ENCODE peak calls at places on chromosome 2, in seven cellular contexts. V, T, K, J, Z, G and L are unnamed samples.

GRCh38 chr2:88919087-88919738 is 227.7 kb downstream of the RPIA start:
- DNase-seq in G (no peak), Z (peak), V (no peak), J (no peak), T (peak), K (no peak), L (no peak)

GRCh38 chr2:65227035-65227470 is 578 bp upstream of the ACTR2 start:
- DNase-seq in T (peak), J (peak), Z (no peak), G (no peak), K (no peak), V (no peak), L (no peak)

GRCh38 chr2:25098056-25098455 is 56.2 kb downstream of the EFR3B start:
- DNase-seq in T (no peak), J (no peak), Z (no peak), K (no peak), V (no peak), G (no peak), L (no peak)

GRCh38 chr2:194346189-194346588 is 1310.8 kb upstream of the SLC39A10 start:
- DNase-seq in V (no peak), T (no peak), Z (no peak), G (no peak), K (no peak), J (no peak), L (no peak)

GRCh38 chr2:239014458-239014857 is 166.6 kb downstream of the TWIST2 start:
- DNase-seq in Z (no peak), J (no peak), K (no peak), V (no peak), G (no peak), T (no peak), L (peak)

GRCh38 chr2:109690822-109691541 is 76.8 kb downstream of the SOWAHC start:
- DNase-seq in J (no peak), T (no peak), V (no peak), G (no peak), K (no peak), Z (no peak), L (no peak)

GRCh38 chr2:105545731-105546622 is 147.1 kb upstream of the FHL2 start:
- DNase-seq in V (peak), Z (peak), K (no peak), J (peak), G (peak), T (peak), L (no peak)

GRCh38 chr2:34627003-34627402 is 1027.9 kb upstream of the FAM98A start:
- DNase-seq in K (no peak), G (no peak), Z (no peak), J (no peak), T (no peak), V (no peak), L (no peak)

GRCh38 chr2:163906410-163906809 is 170.6 kb upstream of the FIGN start:
- DNase-seq in V (no peak), G (no peak), K (no peak), T (no peak), J (no peak), Z (no peak), L (no peak)

GRCh38 chr2:207073791-207074678 is 91.7 kb downstream of the KLF7 start:
- DNase-seq in K (no peak), V (peak), T (peak), J (no peak), Z (no peak), G (no peak), L (no peak)

GRCh38 chr2:179953359-179953758 is 53.7 kb downstream of the CWC22 start:
- DNase-seq in G (no peak), T (no peak), K (no peak), Z (no peak), J (no peak), V (no peak), L (no peak)

GRCh38 chr2:177147093-177147694 is 65.4 kb upstream of the HNRNPA3 start:
- DNase-seq in J (peak), T (peak), V (no peak), G (no peak), K (no peak), Z (no peak), L (no peak)

GRCh38 chr2:230899287-230899686 is 25.8 kb downstream of the GPR55 start:
- DNase-seq in V (peak), Z (no peak), G (no peak), J (peak), T (no peak), K (no peak), L (no peak)

GRCh38 chr2:159600752-159601151 is 15.6 kb downstream of the BAZ2B start:
- DNase-seq in J (no peak), G (no peak), V (no peak), K (no peak), Z (peak), T (peak), L (no peak)

GRCh38 chr2:150467641-150467963 is 19.9 kb downstream of the RND3 start:
- DNase-seq in V (no peak), Z (no peak), G (no peak), K (no peak), J (no peak), T (no peak), L (no peak)

GRCh38 chr2:127415593-127416485 is 2.4 kb upstream of the PROC start:
- DNase-seq in Z (no peak), V (peak), J (peak), G (no peak), T (no peak), K (peak), L (no peak)

GRCh38 chr2:26585966-26586365 is 55.2 kb downstream of the CIB4 start:
- DNase-seq in J (no peak), G (no peak), T (no peak), V (no peak), K (no peak), Z (no peak), L (no peak)

GRCh38 chr2:152598975-152599724 is 118.1 kb downstream of the PRPF40A start:
- DNase-seq in K (no peak), V (no peak), Z (peak), G (no peak), J (no peak), T (peak), L (no peak)

GRCh38 chr2:152600051-152600657 is 117.1 kb downstream of the PRPF40A start:
- DNase-seq in K (no peak), T (no peak), V (no peak), Z (no peak), G (no peak), J (no peak), L (no peak)

GRCh38 chr2:152588911-152589310 is 128.3 kb downstream of the PRPF40A start:
- DNase-seq in K (no peak), J (no peak), T (no peak), V (no peak), Z (no peak), G (no peak), L (no peak)

GRCh38 chr2:152594792-152595191 is 122.5 kb downstream of the PRPF40A start:
- DNase-seq in J (no peak), V (no peak), Z (no peak), T (peak), G (no peak), K (no peak), L (no peak)

DNA sequence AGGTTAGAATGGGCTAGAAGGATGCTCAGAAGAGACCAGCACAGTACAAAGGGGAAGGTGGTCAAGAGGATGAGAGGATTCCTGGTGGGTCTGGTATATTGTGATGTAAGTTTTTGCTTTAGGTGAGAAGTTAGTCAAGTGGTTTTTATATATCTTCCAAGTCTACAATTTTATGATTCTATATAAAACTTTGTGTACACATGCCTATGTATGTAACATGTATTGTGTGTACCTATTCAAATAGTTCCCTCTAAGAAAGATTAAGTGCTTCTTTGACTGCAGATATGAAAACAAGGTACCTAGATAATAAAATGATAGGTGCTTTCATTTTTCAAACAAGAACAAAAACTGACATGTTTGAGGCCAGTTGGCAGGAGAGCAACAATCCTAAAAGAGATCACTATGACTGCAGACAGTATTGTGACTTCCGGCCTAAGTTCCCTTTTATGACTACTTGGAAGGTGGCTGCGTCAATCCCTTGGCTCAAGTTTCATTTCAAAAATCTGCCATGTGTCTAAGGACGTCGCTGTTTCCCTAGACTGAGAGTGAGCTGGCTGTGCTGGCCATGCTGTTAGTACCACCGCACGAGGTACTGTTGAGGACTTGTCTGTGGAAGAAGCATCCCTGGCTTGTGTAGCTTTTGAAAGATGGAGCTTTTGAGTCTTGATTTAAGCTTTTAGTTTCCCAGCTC is 123.1 kb downstream of the PRPF40A start:
- DNase-seq in Z (no peak), T (peak), G (no peak), K (peak), J (no peak), V (no peak), L (no peak)
- TF ChIP-seq CTCF in Z (no peak), T (no peak), G (no peak), K (peak), J (no peak), V (no peak), L (no peak)

DNA sequence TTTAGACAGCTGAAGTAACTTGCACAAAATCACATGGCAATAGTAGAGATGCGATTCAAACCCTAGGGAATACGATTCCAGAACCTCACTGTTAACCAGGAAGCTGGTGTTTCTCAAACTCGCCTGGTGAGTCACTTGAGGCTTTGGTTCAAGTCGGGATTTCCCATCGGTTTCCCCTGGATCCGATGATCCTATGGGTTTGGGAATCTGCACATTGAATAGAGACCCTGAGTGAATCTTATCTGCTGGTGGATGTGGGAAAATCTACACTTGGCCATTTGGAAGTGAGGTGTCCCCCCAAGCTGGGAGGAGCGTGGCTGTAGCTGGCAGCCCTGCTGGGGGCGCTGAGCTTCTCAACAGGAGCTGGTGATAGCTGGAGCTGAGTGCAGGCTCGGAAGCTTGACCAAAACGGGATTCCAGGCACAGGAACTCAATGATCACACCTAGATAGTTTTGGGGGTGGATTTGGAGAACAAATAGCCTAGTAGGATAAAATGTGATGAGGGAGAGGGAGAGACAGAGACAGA is 135.4 kb downstream of the PRKCE start:
- DNase-seq in V (no peak), K (no peak), G (no peak), T (peak), J (no peak), Z (no peak), L (no peak)
- TF ChIP-seq CTCF in V (no peak), K (no peak), G (no peak), T (no peak), J (no peak), Z (no peak), L (no peak)

GRCh38 chr2:189024861-189025618 is 50.9 kb downstream of the COL3A1 start:
- DNase-seq in V (no peak), J (no peak), G (no peak), Z (no peak), T (peak), K (no peak), L (no peak)
- TF ChIP-seq CTCF in V (peak), J (peak), G (peak), Z (peak), T (peak), K (no peak), L (peak)

GRCh38 chr2:113341191-113341590 is 62.5 kb upstream of the PAX8 start:
- DNase-seq in T (no peak), K (no peak), J (no peak), V (no peak), Z (no peak), G (no peak), L (no peak)
- TF ChIP-seq CTCF in T (no peak), K (no peak), J (no peak), V (no peak), Z (no peak), G (no peak), L (no peak)

DNA sequence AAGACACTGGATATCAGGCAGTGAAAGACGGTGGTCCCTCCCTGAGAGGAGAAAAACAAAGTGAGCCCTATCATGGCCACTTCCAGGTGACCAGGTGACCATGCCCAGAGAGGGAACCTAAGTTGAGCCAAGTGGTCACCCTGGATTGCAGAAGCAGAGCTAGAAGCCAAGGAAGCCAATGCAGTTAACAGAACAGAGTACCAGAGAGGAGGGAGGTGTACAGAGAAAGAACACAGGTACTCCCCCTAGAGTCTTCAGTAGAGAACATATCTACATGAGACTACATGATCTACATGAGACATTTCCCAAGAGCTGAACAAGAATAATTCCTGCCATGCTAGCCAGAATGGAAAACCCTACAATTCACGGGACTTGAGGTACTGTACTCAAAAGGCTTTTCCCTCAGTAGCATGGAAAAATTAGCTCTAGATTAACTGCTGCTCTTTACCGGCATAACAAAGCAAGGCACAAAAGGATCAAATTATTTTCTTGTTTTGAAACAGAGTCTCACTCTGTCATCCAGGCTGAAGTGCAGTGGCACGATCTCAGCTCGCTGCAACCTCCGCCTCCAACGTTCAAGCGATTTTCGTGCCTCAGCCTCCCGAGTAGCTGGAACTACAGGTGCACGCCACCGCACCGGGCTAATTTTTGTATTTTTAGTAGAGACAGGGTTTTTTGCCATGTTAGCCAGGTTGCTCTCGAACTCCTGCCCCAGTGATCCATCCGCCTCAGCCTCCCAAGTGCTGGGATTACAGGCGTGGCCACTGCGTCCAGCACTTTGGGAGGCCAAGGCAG is 23.5 kb downstream of the ROCK2 start:
- DNase-seq in G (no peak), K (no peak), T (no peak), J (no peak), V (no peak), Z (no peak), L (peak)
- TF ChIP-seq CTCF in G (no peak), K (no peak), T (no peak), J (no peak), V (no peak), Z (peak), L (peak)